ENCODE peak calls at places on chromosome 2, in four cellular contexts. M, E, T and Z are unnamed samples.

GRCh38 chr2:231182500-231182899 is 15.9 kb upstream of the ARMC9 start:
- DNase-seq in T (no peak), M (no peak), E (no peak), Z (no peak)

GRCh38 chr2:27175330-27175729 is 26.5 kb downstream of the TCF23 start:
- DNase-seq in T (no peak), E (no peak), M (no peak), Z (no peak)

GRCh38 chr2:109218087-109218791 is 89.2 kb downstream of the SH3RF3 start:
- DNase-seq in T (no peak), E (no peak), M (no peak), Z (peak; percentile 48)

GRCh38 chr2:111046670-111047069 is 74.0 kb upstream of the BCL2L11 start:
- DNase-seq in T (no peak), M (no peak), E (no peak), Z (no peak)

GRCh38 chr2:230225486-230225885 is at the start of gene SP140:
- DNase-seq in T (no peak), E (peak; percentile 76), M (peak; percentile 74), Z (peak; percentile 69)

GRCh38 chr2:65686928-65687521 is 254.6 kb upstream of the SPRED2 start:
- DNase-seq in E (no peak), M (no peak), T (no peak), Z (no peak)

GRCh38 chr2:133532919-133533318 is 35.3 kb downstream of the NCKAP5 start:
- DNase-seq in E (no peak), T (no peak), M (no peak), Z (no peak)

GRCh38 chr2:179796213-179797007 is 65.0 kb downstream of the ZNF385B start:
- DNase-seq in E (no peak), T (no peak), M (no peak), Z (no peak)

GRCh38 chr2:23425886-23426283 is 40.9 kb downstream of the KLHL29 start:
- DNase-seq in T (no peak), E (no peak), M (no peak), Z (no peak)

GRCh38 chr2:196290149-196290548 is 118.8 kb upstream of the STK17B start:
- DNase-seq in E (no peak), T (no peak), M (no peak), Z (no peak)

GRCh38 chr2:218169757-218170546 is 3.2 kb upstream of the CXCR1 start:
- DNase-seq in E (no peak), M (no peak), T (no peak), Z (peak; percentile 59)

GRCh38 chr2:28102455-28102874 is 211.9 kb downstream of the BABAM2 start:
- DNase-seq in M (no peak), T (no peak), E (no peak), Z (no peak)

GRCh38 chr2:149365826-149366583 is 35.6 kb downstream of the LYPD6 start:
- DNase-seq in M (no peak), T (no peak), E (no peak), Z (peak; percentile 30)

GRCh38 chr2:219701847-219702634 is 74.6 kb downstream of the SLC4A3 start:
- DNase-seq in T (no peak), E (no peak), M (no peak), Z (no peak)

GRCh38 chr2:12106440-12107080 is 360.1 kb downstream of the LPIN1 start:
- DNase-seq in T (no peak), M (no peak), E (peak; percentile 24), Z (no peak)

GRCh38 chr2:12964904-12965539 is 248.3 kb downstream of the TRIB2 start:
- DNase-seq in T (no peak), E (no peak), M (no peak), Z (no peak)

GRCh38 chr2:32061973-32062861 is 1.1 kb upstream of the SPAST start:
- DNase-seq in M (peak; percentile 29), T (no peak), E (peak; percentile 24), Z (peak; percentile 64)

GRCh38 chr2:220669324-220669723 is 902.8 kb downstream of the EPHA4 start:
- DNase-seq in E (no peak), T (no peak), M (no peak), Z (no peak)

GRCh38 chr2:22904126-22904684 is 480.8 kb upstream of the KLHL29 start:
- DNase-seq in E (peak; percentile 22), M (peak; percentile 19), T (no peak), Z (peak; percentile 40)

GRCh38 chr2:23385748-23386421 is 906 bp downstream of the KLHL29 start:
- DNase-seq in T (no peak), M (peak; percentile 73), E (peak; percentile 49), Z (no peak)

GRCh38 chr2:73984203-73984921 is at the start of gene TET3:
- DNase-seq in T (no peak), M (peak; percentile 88), E (peak; percentile 77), Z (peak; percentile 50)

GRCh38 chr2:143161982-143162837 is 33.0 kb downstream of the ARHGAP15 start:
- DNase-seq in E (no peak), T (peak; percentile 23), M (peak; percentile 18), Z (peak; percentile 20)

GRCh38 chr2:237323656-237324055 is 90.3 kb downstream of the COL6A3 start:
- DNase-seq in E (no peak), T (no peak), M (no peak), Z (no peak)